ENCODE peak calls at places on chromosome 15, in five cellular contexts. One of them, this sample, is unnamed.

GRCh38 chr15:88375234-88375926 is 91.8 kb downstream of the MRPL46 start:
- DNase-seq in H1: no peak
- DNase-seq in HepG2: no peak
- DNase-seq in GM12878: no peak
- DNase-seq in K562: no peak
- DNase-seq in this sample: peak

GRCh38 chr15:58078591-58078990 is 13.1 kb upstream of the ALDH1A2 start:
- DNase-seq in H1: no peak
- DNase-seq in HepG2: no peak
- DNase-seq in GM12878: no peak
- DNase-seq in K562: no peak
- DNase-seq in this sample: no peak

GRCh38 chr15:24957691-24958090 is 2.9 kb downstream of the SNRPN start:
- DNase-seq in H1: no peak
- DNase-seq in HepG2: no peak
- DNase-seq in GM12878: no peak
- DNase-seq in K562: no peak
- DNase-seq in this sample: no peak

GRCh38 chr15:99434506-99435137 is 131.2 kb upstream of the MEF2A start:
- DNase-seq in H1: no peak
- DNase-seq in HepG2: no peak
- DNase-seq in GM12878: no peak
- DNase-seq in K562: no peak
- DNase-seq in this sample: no peak

GRCh38 chr15:66802087-66803001 is 100.3 kb downstream of the SMAD6 start:
- DNase-seq in H1: no peak
- DNase-seq in HepG2: no peak
- DNase-seq in GM12878: no peak
- DNase-seq in K562: no peak
- DNase-seq in this sample: no peak

GRCh38 chr15:38066612-38067011 is 132.2 kb downstream of the TMCO5A start:
- DNase-seq in H1: no peak
- DNase-seq in HepG2: no peak
- DNase-seq in GM12878: no peak
- DNase-seq in K562: no peak
- DNase-seq in this sample: no peak

GRCh38 chr15:77032052-77032646 is 37.2 kb downstream of the PSTPIP1 start:
- DNase-seq in H1: no peak
- DNase-seq in HepG2: peak
- DNase-seq in GM12878: no peak
- DNase-seq in K562: no peak
- DNase-seq in this sample: no peak

GRCh38 chr15:25862469-25863066 is 559 bp downstream of the ATP10A start:
- DNase-seq in H1: no peak
- DNase-seq in HepG2: no peak
- DNase-seq in GM12878: no peak
- DNase-seq in K562: no peak
- DNase-seq in this sample: peak

GRCh38 chr15:31372635-31373091 is 46.0 kb downstream of the KLF13 start:
- DNase-seq in H1: peak
- DNase-seq in HepG2: no peak
- DNase-seq in GM12878: no peak
- DNase-seq in K562: no peak
- DNase-seq in this sample: peak

GRCh38 chr15:58543664-58544335 is 112.0 kb downstream of the LIPC start:
- DNase-seq in H1: no peak
- DNase-seq in HepG2: no peak
- DNase-seq in GM12878: no peak
- DNase-seq in K562: no peak
- DNase-seq in this sample: no peak

GRCh38 chr15:100017140-100017539 is 283.9 kb upstream of the LYSMD4 start:
- DNase-seq in H1: no peak
- DNase-seq in HepG2: no peak
- DNase-seq in GM12878: no peak
- DNase-seq in K562: no peak
- DNase-seq in this sample: no peak

GRCh38 chr15:51917493-51917892 is 54.1 kb downstream of the LEO1 start:
- DNase-seq in H1: peak
- DNase-seq in HepG2: peak
- DNase-seq in GM12878: no peak
- DNase-seq in K562: peak
- DNase-seq in this sample: peak

GRCh38 chr15:44713006-44713966 is 2.0 kb downstream of the B2M start:
- DNase-seq in H1: no peak
- DNase-seq in HepG2: peak
- DNase-seq in GM12878: no peak
- DNase-seq in K562: peak
- DNase-seq in this sample: peak

GRCh38 chr15:76193934-76194333 is 117.3 kb downstream of the ETFA start:
- DNase-seq in H1: no peak
- DNase-seq in HepG2: no peak
- DNase-seq in GM12878: no peak
- DNase-seq in K562: no peak
- DNase-seq in this sample: no peak

GRCh38 chr15:93929375-93930094 is 301.8 kb upstream of the MCTP2 start:
- DNase-seq in H1: peak
- DNase-seq in HepG2: no peak
- DNase-seq in GM12878: no peak
- DNase-seq in K562: no peak
- DNase-seq in this sample: no peak

GRCh38 chr15:58565620-58566019 is 133.8 kb downstream of the LIPC start:
- DNase-seq in H1: no peak
- DNase-seq in HepG2: no peak
- DNase-seq in GM12878: no peak
- DNase-seq in K562: no peak
- DNase-seq in this sample: no peak

GRCh38 chr15:77528968-77529319 is 103.8 kb downstream of the LINGO1 start:
- DNase-seq in H1: no peak
- DNase-seq in HepG2: no peak
- DNase-seq in GM12878: no peak
- DNase-seq in K562: no peak
- DNase-seq in this sample: no peak

GRCh38 chr15:31857194-31857593 is 173.1 kb upstream of the CHRNA7 start:
- DNase-seq in H1: no peak
- DNase-seq in HepG2: no peak
- DNase-seq in GM12878: no peak
- DNase-seq in K562: no peak
- DNase-seq in this sample: no peak

GRCh38 chr15:50227076-50227475 is 38.5 kb downstream of the HDC start:
- DNase-seq in H1: no peak
- DNase-seq in HepG2: no peak
- DNase-seq in GM12878: no peak
- DNase-seq in K562: no peak
- DNase-seq in this sample: no peak

GRCh38 chr15:27258287-27258686 is 287.3 kb downstream of the GABRG3 start:
- DNase-seq in H1: no peak
- DNase-seq in HepG2: no peak
- DNase-seq in GM12878: no peak
- DNase-seq in K562: no peak
- DNase-seq in this sample: no peak

GRCh38 chr15:90154861-90155626 is 46.1 kb upstream of the SEMA4B start:
- DNase-seq in H1: no peak
- DNase-seq in HepG2: peak
- DNase-seq in GM12878: no peak
- DNase-seq in K562: peak
- DNase-seq in this sample: peak

GRCh38 chr15:33021806-33022389 is 172.6 kb downstream of the FMN1 start:
- DNase-seq in H1: no peak
- DNase-seq in HepG2: peak
- DNase-seq in GM12878: no peak
- DNase-seq in K562: peak
- DNase-seq in this sample: peak

GRCh38 chr15:34783986-34784385 is 11.4 kb downstream of the ACTC1 start:
- DNase-seq in H1: no peak
- DNase-seq in HepG2: no peak
- DNase-seq in GM12878: no peak
- DNase-seq in K562: no peak
- DNase-seq in this sample: no peak

GRCh38 chr15:80208758-80209734 is 43.0 kb downstream of the CTXND1 start:
- DNase-seq in H1: no peak
- DNase-seq in HepG2: no peak
- DNase-seq in GM12878: no peak
- DNase-seq in K562: no peak
- DNase-seq in this sample: no peak

GRCh38 chr15:60899967-60900356 is 329.1 kb downstream of the RORA start:
- DNase-seq in H1: no peak
- DNase-seq in HepG2: no peak
- DNase-seq in GM12878: no peak
- DNase-seq in K562: no peak
- DNase-seq in this sample: no peak

GRCh38 chr15:97350813-97351212 is 609.7 kb upstream of the ARRDC4 start:
- DNase-seq in H1: no peak
- DNase-seq in HepG2: no peak
- DNase-seq in GM12878: no peak
- DNase-seq in K562: no peak
- DNase-seq in this sample: no peak

GRCh38 chr15:95138604-95139270 is 907.4 kb downstream of the MCTP2 start:
- DNase-seq in H1: no peak
- DNase-seq in HepG2: no peak
- DNase-seq in GM12878: no peak
- DNase-seq in K562: no peak
- DNase-seq in this sample: no peak

GRCh38 chr15:70503798-70504304 is 259.5 kb downstream of the UACA start:
- DNase-seq in H1: no peak
- DNase-seq in HepG2: no peak
- DNase-seq in GM12878: no peak
- DNase-seq in K562: no peak
- DNase-seq in this sample: no peak

GRCh38 chr15:80455051-80455648 is 51.0 kb downstream of the ARNT2 start:
- DNase-seq in H1: no peak
- DNase-seq in HepG2: no peak
- DNase-seq in GM12878: no peak
- DNase-seq in K562: no peak
- DNase-seq in this sample: no peak

GRCh38 chr15:59654043-59654442 is 3.3 kb downstream of the GTF2A2 start:
- DNase-seq in H1: no peak
- DNase-seq in HepG2: no peak
- DNase-seq in GM12878: no peak
- DNase-seq in K562: no peak
- DNase-seq in this sample: no peak

GRCh38 chr15:59659366-59659765 is 2.1 kb upstream of the GTF2A2 start:
- DNase-seq in H1: no peak
- DNase-seq in HepG2: no peak
- DNase-seq in GM12878: no peak
- DNase-seq in K562: no peak
- DNase-seq in this sample: no peak

GRCh38 chr15:59657635-59658125 is 365 bp upstream of the GTF2A2 start:
- DNase-seq in H1: no peak
- DNase-seq in HepG2: no peak
- DNase-seq in GM12878: no peak
- DNase-seq in K562: no peak
- DNase-seq in this sample: no peak

GRCh38 chr15:59662260-59662659 is 4.9 kb upstream of the GTF2A2 start:
- DNase-seq in H1: no peak
- DNase-seq in HepG2: no peak
- DNase-seq in GM12878: no peak
- DNase-seq in K562: no peak
- DNase-seq in this sample: no peak

GRCh38 chr15:59656935-59657634 is at the start of gene GTF2A2:
- DNase-seq in H1: peak
- DNase-seq in HepG2: peak
- DNase-seq in GM12878: peak
- DNase-seq in K562: peak
- DNase-seq in this sample: peak
- TF ChIP-seq POLR2A in H1: peak
- TF ChIP-seq POLR2A in HepG2: peak
- TF ChIP-seq POLR2A in GM12878: peak
- TF ChIP-seq POLR2A in K562: peak
- TF ChIP-seq POLR2A in this sample: peak

GRCh38 chr15:92634641-92635272 is 20.8 kb downstream of the FAM174B start:
- DNase-seq in H1: no peak
- DNase-seq in HepG2: no peak
- DNase-seq in GM12878: no peak
- DNase-seq in K562: no peak
- DNase-seq in this sample: no peak

GRCh38 chr15:92634046-92634445 is 21.5 kb downstream of the FAM174B start:
- DNase-seq in H1: no peak
- DNase-seq in HepG2: no peak
- DNase-seq in GM12878: no peak
- DNase-seq in K562: no peak
- DNase-seq in this sample: no peak

GRCh38 chr15:92633001-92633400 is 22.6 kb downstream of the FAM174B start:
- DNase-seq in H1: no peak
- DNase-seq in HepG2: no peak
- DNase-seq in GM12878: no peak
- DNase-seq in K562: no peak
- DNase-seq in this sample: no peak

GRCh38 chr15:92631721-92632120 is 23.9 kb downstream of the FAM174B start:
- DNase-seq in H1: no peak
- DNase-seq in HepG2: no peak
- DNase-seq in GM12878: no peak
- DNase-seq in K562: peak
- DNase-seq in this sample: no peak

GRCh38 chr15:92633418-92633817 is 22.2 kb downstream of the FAM174B start:
- DNase-seq in H1: no peak
- DNase-seq in HepG2: no peak
- DNase-seq in GM12878: no peak
- DNase-seq in K562: no peak
- DNase-seq in this sample: no peak
- TF ChIP-seq CHD2 in H1: no peak
- TF ChIP-seq CHD2 in HepG2: no peak
- TF ChIP-seq CHD2 in GM12878: no peak
- TF ChIP-seq CHD2 in K562: no peak
- TF ChIP-seq CHD2 in this sample: no peak

GRCh38 chr15:64019764-64020163 is 26.5 kb downstream of the DAPK2 start:
- DNase-seq in H1: no peak
- DNase-seq in HepG2: peak
- DNase-seq in GM12878: peak
- DNase-seq in K562: no peak
- DNase-seq in this sample: peak
- TF ChIP-seq POLR2A in H1: no peak
- TF ChIP-seq POLR2A in HepG2: no peak
- TF ChIP-seq POLR2A in GM12878: no peak
- TF ChIP-seq POLR2A in K562: no peak
- TF ChIP-seq POLR2A in this sample: no peak

DNA sequence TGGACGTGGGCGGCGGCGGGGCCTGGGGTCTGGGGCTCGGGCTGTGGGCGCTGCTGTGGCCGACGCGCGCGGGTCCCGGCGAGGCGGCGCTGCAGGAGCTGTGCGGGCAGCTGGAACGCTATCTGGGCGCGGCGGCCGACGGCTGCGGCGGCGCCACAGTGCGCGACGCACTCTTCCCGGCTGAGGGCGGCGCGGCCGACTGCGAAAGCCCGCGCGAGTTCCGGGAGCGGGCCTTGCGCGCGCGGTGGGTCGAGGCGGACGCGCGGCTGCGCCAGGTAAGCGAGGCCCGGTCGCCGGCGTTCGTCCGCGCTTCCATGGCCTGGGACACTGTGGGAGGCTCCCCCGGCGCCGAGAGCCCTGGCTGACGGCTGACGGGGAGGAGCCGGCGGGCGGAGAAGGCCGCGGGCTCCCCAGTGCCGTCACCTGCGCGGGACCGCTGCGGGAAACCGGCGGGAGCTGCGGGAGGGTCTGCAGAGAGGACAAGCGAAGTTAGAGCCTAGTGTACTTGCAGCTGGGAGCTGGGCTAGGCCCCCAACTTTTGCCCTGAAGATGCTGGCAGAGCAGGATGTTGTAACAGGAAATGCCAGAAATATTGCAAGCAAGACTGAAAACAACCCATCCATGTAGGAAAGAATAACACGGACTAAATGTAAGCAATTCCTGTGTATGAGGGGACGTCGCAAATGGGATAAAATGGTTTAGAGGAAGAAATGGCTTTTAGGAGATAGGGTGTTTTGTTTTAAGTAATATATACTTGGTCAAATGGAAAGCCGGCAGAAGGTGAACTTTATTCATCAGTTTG is 834 bp downstream of the WHAMM start:
- DNase-seq in H1: no peak
- DNase-seq in HepG2: peak
- DNase-seq in GM12878: no peak
- DNase-seq in K562: no peak
- DNase-seq in this sample: no peak
- TF ChIP-seq CHD2 in H1: no peak
- TF ChIP-seq CHD2 in HepG2: no peak
- TF ChIP-seq CHD2 in GM12878: no peak
- TF ChIP-seq CHD2 in K562: peak
- TF ChIP-seq CHD2 in this sample: no peak